ENCODE peak calls at places on chromosomes 13 and 19, in six cellular contexts. R, F, P, Y, T and I are unnamed samples.

GRCh38 chr13:47004022-47004421 is 107.2 kb upstream of the HTR2A start:
- DNase-seq in T (no peak), Y (peak), R (peak), F (no peak), P (peak), I (no peak)

GRCh38 chr19:11288349-11288748 is 7.6 kb upstream of the TSPAN16 start:
- DNase-seq in P (peak), R (peak), Y (no peak), F (no peak), T (peak), I (no peak)

GRCh38 chr19:55175117-55175867 is 4.8 kb downstream of the SYT5 start:
- DNase-seq in R (no peak), T (no peak), Y (no peak), P (no peak), F (no peak), I (no peak)

GRCh38 chr13:29918845-29919244 is 68.4 kb upstream of the UBL3 start:
- DNase-seq in F (no peak), T (peak), P (peak), Y (no peak), R (peak), I (peak)

GRCh38 chr13:21318891-21319532 is 140.1 kb downstream of the ZDHHC20 start:
- DNase-seq in P (no peak), Y (no peak), F (no peak), R (no peak), T (no peak), I (no peak)

GRCh38 chr13:83125791-83126190 is 756.5 kb downstream of the SLITRK1 start:
- DNase-seq in P (no peak), R (no peak), F (no peak), T (no peak), Y (no peak), I (no peak)

GRCh38 chr13:47241446-47241845 is 344.6 kb upstream of the HTR2A start:
- DNase-seq in T (no peak), F (no peak), P (no peak), Y (no peak), R (no peak), I (no peak)

GRCh38 chr19:54325194-54325621 is 12.2 kb upstream of the LILRA5 start:
- DNase-seq in F (no peak), R (peak), T (peak), P (peak), Y (peak), I (no peak)

GRCh38 chr13:42047561-42048322 is 706 bp upstream of the DGKH start:
- DNase-seq in R (peak), Y (peak), T (peak), P (peak), F (peak), I (no peak)

GRCh38 chr19:7337380-7338194 is 11.2 kb upstream of the ARHGEF18 start:
- DNase-seq in Y (no peak), P (no peak), R (no peak), F (no peak), T (no peak), I (no peak)

GRCh38 chr19:53792721-53793433 is 31.2 kb downstream of the NLRP12 start:
- DNase-seq in Y (peak), T (peak), P (peak), F (peak), R (peak), I (peak)

GRCh38 chr13:27012482-27013197 is 159.0 kb downstream of the USP12 start:
- DNase-seq in T (peak), R (peak), P (peak), Y (no peak), F (no peak), I (peak)

GRCh38 chr19:58558066-58558622 is at the start of gene UBE2M:
- DNase-seq in P (peak), Y (peak), F (peak), R (peak), T (peak), I (no peak)

GRCh38 chr19:28680091-28680490 is 532.9 kb downstream of the UQCRFS1 start:
- DNase-seq in P (no peak), R (no peak), T (no peak), F (no peak), Y (no peak), I (no peak)

GRCh38 chr19:5145521-5146511 is 176.9 kb downstream of the KDM4B start:
- DNase-seq in F (no peak), Y (no peak), R (no peak), P (no peak), T (no peak), I (no peak)

GRCh38 chr13:27203854-27204253 is 32.2 kb upstream of the USP12 start:
- DNase-seq in R (peak), P (peak), T (no peak), Y (no peak), F (no peak), I (no peak)

GRCh38 chr13:93635687-93636086 is 409.1 kb downstream of the GPC6 start:
- DNase-seq in R (peak), Y (no peak), P (peak), T (peak), F (no peak), I (peak)

GRCh38 chr19:55635334-55635717 is 5.5 kb upstream of the ZNF580 start:
- DNase-seq in R (no peak), F (no peak), Y (no peak), P (no peak), T (no peak), I (no peak)

GRCh38 chr19:41327499-41328156 is 17.7 kb downstream of the CCDC97 start:
- DNase-seq in F (peak), P (no peak), Y (no peak), T (peak), R (peak), I (no peak)

GRCh38 chr13:41603917-41604316 is 146.6 kb downstream of the RGCC start:
- DNase-seq in R (peak), Y (no peak), T (peak), F (no peak), P (peak), I (no peak)

GRCh38 chr13:111382877-111383276 is 62.4 kb downstream of the TEX29 start:
- DNase-seq in R (no peak), P (no peak), Y (no peak), F (no peak), T (no peak), I (no peak)

GRCh38 chr19:42113641-42114348 is 18.5 kb downstream of the POU2F2 start:
- DNase-seq in T (peak), F (no peak), P (peak), Y (no peak), R (peak), I (peak)

GRCh38 chr13:23375007-23375971 is 58.2 kb downstream of the SACS start:
- DNase-seq in F (peak), T (peak), Y (peak), R (peak), P (peak), I (peak)

GRCh38 chr19:11008111-11008510 is 47.3 kb downstream of the SMARCA4 start:
- DNase-seq in F (no peak), Y (no peak), T (no peak), P (no peak), R (no peak), I (no peak)

GRCh38 chr13:94708031-94708571 is 4.2 kb downstream of the SOX21 start:
- DNase-seq in T (peak), Y (no peak), F (no peak), R (no peak), P (no peak), I (no peak)

GRCh38 chr13:25132021-25132420 is 36.1 kb downstream of the PABPC3 start:
- DNase-seq in Y (no peak), P (no peak), R (no peak), F (no peak), T (no peak), I (no peak)

GRCh38 chr19:6677495-6677894 is 7.5 kb upstream of the TNFSF14 start:
- DNase-seq in R (no peak), T (no peak), P (no peak), Y (no peak), F (no peak), I (no peak)

GRCh38 chr13:106915146-106915545 is 347.2 kb upstream of the ARGLU1 start:
- DNase-seq in P (no peak), T (no peak), R (no peak), F (no peak), Y (no peak), I (no peak)

GRCh38 chr13:106917673-106918652 is 350.0 kb upstream of the ARGLU1 start:
- DNase-seq in P (peak), R (peak), Y (peak), F (peak), T (peak), I (peak)

GRCh38 chr13:106917024-106917491 is 349.1 kb upstream of the ARGLU1 start:
- DNase-seq in R (no peak), F (peak), P (no peak), Y (no peak), T (no peak), I (no peak)

GRCh38 chr13:106919093-106919492 is 351.2 kb upstream of the ARGLU1 start:
- DNase-seq in Y (no peak), R (no peak), P (no peak), F (no peak), T (peak), I (no peak)

DNA sequence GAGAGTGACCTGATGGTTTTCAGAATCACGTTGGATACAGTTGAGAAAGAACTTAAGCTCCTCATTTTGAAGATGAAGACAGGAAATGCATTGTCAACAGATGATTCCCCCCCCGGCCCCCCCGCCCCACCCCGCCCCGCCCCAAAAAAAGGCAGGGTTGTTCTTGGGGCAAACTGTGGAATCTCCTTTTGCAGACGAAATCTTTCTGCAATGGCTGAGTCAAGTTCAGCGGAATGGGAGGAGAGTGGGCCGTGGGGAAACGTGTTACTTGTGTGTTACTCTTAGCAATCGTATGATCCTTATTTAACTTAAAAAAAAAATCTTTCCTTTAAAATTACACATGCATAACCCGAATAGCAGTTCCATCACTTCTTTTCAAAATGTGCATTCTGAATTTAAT is 348.4 kb upstream of the ARGLU1 start:
- DNase-seq in F (no peak), P (no peak), R (peak), Y (no peak), T (no peak), I (no peak)
- H3K4me3 ChIP-seq in F (no peak), P (no peak), R (no peak), Y (no peak), T (no peak), I (no peak)

DNA sequence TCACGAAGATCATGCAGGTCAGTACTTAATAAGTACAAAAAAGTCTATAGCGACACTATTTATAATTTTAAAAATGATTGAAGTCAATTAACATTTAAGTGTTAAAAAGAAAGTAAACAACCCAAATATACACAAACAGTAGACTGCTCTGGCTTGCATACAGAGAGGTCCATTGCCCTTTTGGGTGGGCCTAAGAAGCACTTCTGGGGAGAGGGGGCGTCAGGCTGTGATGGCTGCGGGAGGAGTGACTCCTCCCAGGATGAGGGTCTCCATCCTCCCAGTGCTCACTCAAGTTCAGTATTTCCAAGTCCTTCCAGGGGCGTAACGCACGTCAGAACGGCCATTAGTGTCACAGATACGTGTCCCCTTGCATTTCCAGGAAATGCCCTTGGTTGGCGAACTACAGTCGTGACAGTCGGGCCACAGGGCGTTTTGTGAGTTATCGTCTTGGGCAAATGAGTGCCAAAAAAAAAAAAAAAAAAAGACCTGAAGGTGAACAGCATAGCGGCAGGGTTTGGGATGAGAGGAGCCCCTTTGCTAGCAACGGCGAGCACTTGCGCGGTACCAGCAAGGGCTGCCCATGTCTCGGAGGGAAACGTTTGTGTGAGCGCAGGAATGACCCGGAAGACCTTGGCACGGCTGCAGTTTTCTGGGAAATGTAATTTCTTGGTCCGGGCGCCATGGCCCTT is at the start of gene SCGB2B2:
- DNase-seq in Y (peak), R (no peak), T (no peak), P (no peak), F (no peak), I (no peak)
- TF ChIP-seq CTCF in Y (peak), R (no peak), T (peak), P (peak), F (peak), I (no peak)

DNA sequence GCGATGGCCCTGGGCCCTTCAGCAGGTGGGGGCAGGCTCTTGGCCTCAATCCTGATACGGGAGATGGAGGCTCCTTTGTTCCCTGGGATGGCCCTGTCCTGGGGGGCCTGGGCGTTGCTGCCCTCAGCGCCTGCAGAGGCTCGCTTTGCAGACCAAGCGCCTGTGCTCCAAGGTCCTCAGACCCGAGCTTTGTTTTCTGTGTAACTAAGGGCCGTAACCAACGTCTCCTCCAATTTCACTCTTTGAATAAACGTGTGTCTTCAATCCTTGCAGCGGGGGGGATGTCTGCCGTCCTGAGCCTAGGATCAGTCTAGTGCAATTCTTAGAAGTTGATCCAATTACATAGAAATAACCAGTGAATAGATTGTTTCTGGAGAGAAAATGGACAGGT is 5.2 kb downstream of the PTBP1 start:
- DNase-seq in F (no peak), T (peak), R (peak), P (peak), Y (no peak), I (peak)
- H3K4me3 ChIP-seq in F (no peak), T (no peak), R (peak), P (peak), Y (no peak), I (peak)

GRCh38 chr19:3519126-3519525 is 13.0 kb downstream of the FZR1 start:
- DNase-seq in P (no peak), Y (no peak), T (no peak), R (no peak), F (no peak), I (no peak)

GRCh38 chr19:3518669-3519068 is 12.6 kb downstream of the FZR1 start:
- DNase-seq in Y (no peak), F (no peak), P (no peak), T (no peak), R (no peak), I (no peak)

GRCh38 chr19:3518231-3518630 is 12.1 kb downstream of the FZR1 start:
- DNase-seq in F (no peak), P (no peak), R (no peak), T (no peak), Y (no peak), I (no peak)

GRCh38 chr19:3521104-3521445 is 15.0 kb downstream of the FZR1 start:
- DNase-seq in Y (no peak), P (no peak), R (no peak), F (no peak), T (no peak), I (no peak)

DNA sequence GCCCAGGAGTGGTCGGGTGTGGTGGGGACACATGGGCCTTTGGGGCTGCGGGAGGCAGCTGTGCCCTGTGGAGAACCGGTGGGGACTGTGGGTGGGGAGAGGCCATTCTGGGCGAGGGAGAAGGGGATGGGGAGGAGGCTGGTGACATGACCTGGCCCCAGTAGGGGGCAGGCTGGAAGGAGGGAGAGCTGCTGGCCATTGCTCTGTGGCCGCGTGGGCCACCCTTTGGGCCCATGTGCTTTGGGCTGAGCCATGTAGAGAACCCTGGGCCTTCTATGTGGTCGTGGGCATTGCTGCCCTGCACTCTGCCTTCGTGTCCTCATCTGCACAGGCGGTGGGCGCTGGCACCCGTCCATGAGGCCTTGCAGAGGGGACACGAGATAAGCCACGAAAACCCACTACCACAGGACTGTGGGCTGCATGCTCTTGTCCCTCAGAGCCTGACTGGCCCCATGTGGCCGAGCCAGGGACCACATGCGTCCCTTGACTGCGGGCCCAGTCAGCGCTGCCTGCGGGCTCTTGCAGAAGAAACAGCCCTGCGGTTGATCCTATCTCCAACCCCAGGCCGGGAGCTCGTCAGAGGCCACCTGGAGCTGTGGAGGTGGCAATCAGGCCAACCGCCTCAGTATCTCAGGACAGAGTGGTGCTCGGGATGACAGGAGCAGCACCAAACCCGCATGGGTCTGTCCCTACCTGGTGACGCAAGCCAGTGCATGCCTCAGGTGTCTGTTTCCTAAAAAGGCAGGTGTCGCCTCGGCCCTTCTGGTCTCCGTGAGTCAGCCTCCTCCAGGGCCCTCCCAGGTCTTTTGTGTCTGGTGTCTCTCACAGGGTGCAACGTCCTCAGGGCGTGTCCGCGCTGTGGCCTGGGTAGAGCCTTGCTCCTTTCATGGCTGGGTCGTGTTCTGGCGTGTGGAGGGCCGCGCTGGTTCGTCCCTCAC is 14.3 kb downstream of the FZR1 start:
- DNase-seq in T (no peak), R (no peak), Y (peak), P (no peak), F (no peak), I (no peak)
- TF ChIP-seq CTCF in T (no peak), R (no peak), Y (no peak), P (no peak), F (no peak), I (no peak)

GRCh38 chr13:67101730-67102467 is 128.2 kb downstream of the PCDH9 start:
- DNase-seq in P (no peak), R (no peak), Y (no peak), T (peak), F (no peak), I (no peak)
- H3K4me3 ChIP-seq in P (no peak), R (no peak), Y (no peak), T (no peak), F (no peak), I (no peak)

GRCh38 chr13:49567501-49567900 is 17.9 kb downstream of the RCBTB1 start:
- DNase-seq in P (no peak), R (no peak), T (no peak), F (no peak), Y (no peak), I (no peak)

GRCh38 chr13:49561064-49561410 is 24.3 kb downstream of the RCBTB1 start:
- DNase-seq in Y (peak), T (no peak), P (no peak), R (no peak), F (no peak), I (no peak)

GRCh38 chr13:49560270-49561063 is 24.9 kb downstream of the RCBTB1 start:
- DNase-seq in F (no peak), T (peak), R (no peak), Y (peak), P (peak), I (peak)

GRCh38 chr13:49559006-49559405 is 26.4 kb downstream of the RCBTB1 start:
- DNase-seq in R (no peak), F (no peak), T (no peak), Y (no peak), P (no peak), I (no peak)

DNA sequence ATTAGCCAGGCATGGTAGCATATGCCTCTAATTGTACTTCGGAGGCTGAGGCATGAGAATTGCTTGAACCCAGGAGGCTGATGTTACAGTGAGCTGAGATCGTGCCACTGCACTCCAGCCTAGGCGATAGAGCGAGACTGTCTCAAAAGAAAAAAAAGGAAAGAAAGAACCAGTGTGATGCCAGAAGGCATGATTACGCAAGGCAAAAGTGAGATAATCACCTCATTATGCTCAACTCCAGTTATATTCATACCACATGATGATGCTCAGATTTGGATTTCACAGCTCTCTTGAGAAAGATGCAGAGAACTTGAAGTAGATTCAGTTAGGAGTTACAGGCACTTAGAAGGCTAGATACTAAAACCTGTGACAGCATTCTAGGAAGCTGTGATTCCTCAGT is 21.8 kb downstream of the RCBTB1 start:
- DNase-seq in R (peak), F (no peak), Y (no peak), T (no peak), P (peak), I (no peak)
- TF ChIP-seq CTCF in R (no peak), F (no peak), Y (no peak), T (no peak), P (no peak), I (no peak)

GRCh38 chr19:15200575-15201364 is at the start of gene NOTCH3:
- DNase-seq in T (no peak), P (no peak), F (no peak), Y (peak), R (no peak), I (no peak)
- H3K4me3 ChIP-seq in T (peak), P (peak), F (peak), Y (peak), R (peak), I (peak)

GRCh38 chr13:107438251-107438650 is 777.1 kb downstream of the LIG4 start:
- DNase-seq in Y (no peak), T (no peak), P (peak), R (no peak), F (no peak), I (no peak)

GRCh38 chr13:107441279-107441678 is 774.1 kb downstream of the LIG4 start:
- DNase-seq in Y (no peak), R (peak), F (no peak), P (peak), T (peak), I (peak)
- TF ChIP-seq CTCF in Y (no peak), R (no peak), F (no peak), P (no peak), T (no peak), I (no peak)

GRCh38 chr19:4059931-4060620 is 6.6 kb downstream of the ZBTB7A start:
- DNase-seq in T (no peak), R (peak), P (peak), Y (no peak), F (peak), I (no peak)
- H3K4me3 ChIP-seq in T (no peak), R (peak), P (peak), Y (no peak), F (peak), I (no peak)